ENCODE peak calls at places on chromosomes 12 and 14, in eight cellular contexts. W, C, U, N, T, X, Q and I are unnamed samples.

GRCh38 chr12:55707841-55708694 is at the start of gene ITGA7:
- DNase-seq in W (peak), C (no peak), T (peak), Q (peak), X (peak), U (no peak), N (peak), I (peak)

GRCh38 chr12:122563361-122563760 is 36.3 kb downstream of the KNTC1 start:
- DNase-seq in N (no peak), U (no peak), X (no peak), Q (no peak), C (no peak), W (no peak), T (no peak), I (no peak)

GRCh38 chr14:68574906-68575305 is 218.0 kb downstream of the ZFP36L1 start:
- DNase-seq in N (no peak), W (no peak), U (peak), X (no peak), T (peak), Q (no peak), C (no peak), I (no peak)

GRCh38 chr12:39173689-39174088 is 268.3 kb upstream of the CPNE8 start:
- DNase-seq in X (no peak), C (no peak), W (no peak), T (no peak), N (no peak), U (no peak), Q (no peak), I (no peak)

GRCh38 chr12:45730842-45731336 is 1.4 kb downstream of the ARID2 start:
- DNase-seq in Q (no peak), C (no peak), N (no peak), T (peak), U (peak), W (no peak), X (peak), I (no peak)

GRCh38 chr14:105867961-105868599 is 341.7 kb downstream of the TMEM121 start:
- DNase-seq in T (no peak), C (no peak), W (peak), N (no peak), X (no peak), Q (no peak), U (no peak), I (no peak)

GRCh38 chr14:45426685-45427282 is 173.8 kb upstream of the MIS18BP1 start:
- DNase-seq in C (no peak), X (no peak), W (no peak), T (peak), Q (no peak), N (no peak), U (peak), I (peak)

GRCh38 chr12:51926064-51926632 is 18.8 kb downstream of the ACVRL1 start:
- DNase-seq in Q (no peak), U (no peak), C (no peak), W (no peak), X (peak), N (no peak), T (no peak), I (no peak)

GRCh38 chr12:6450091-6450868 is 1.6 kb upstream of the TAPBPL start:
- DNase-seq in T (peak), W (no peak), C (no peak), Q (no peak), U (no peak), N (no peak), X (no peak), I (peak)

GRCh38 chr14:55316528-55316927 is 45.3 kb downstream of the FBXO34 start:
- DNase-seq in U (no peak), N (no peak), C (no peak), W (no peak), X (no peak), Q (no peak), T (no peak), I (no peak)

GRCh38 chr12:54891717-54892478 is 37.6 kb downstream of the MUCL1 start:
- DNase-seq in C (no peak), T (no peak), X (no peak), Q (peak), U (no peak), N (no peak), W (no peak), I (no peak)

GRCh38 chr12:45721374-45721773 is 8.1 kb upstream of the ARID2 start:
- DNase-seq in W (no peak), U (no peak), Q (no peak), T (no peak), C (no peak), N (no peak), X (no peak), I (no peak)

GRCh38 chr12:79125358-79125757 is 260.8 kb downstream of the SYT1 start:
- DNase-seq in C (no peak), U (no peak), W (no peak), X (no peak), T (no peak), N (no peak), Q (no peak), I (no peak)

GRCh38 chr12:10372534-10372931 is 17.3 kb downstream of the KLRK1 start:
- DNase-seq in Q (no peak), C (no peak), T (no peak), X (no peak), W (no peak), N (no peak), U (no peak), I (no peak)

GRCh38 chr12:87136330-87136976 is 880.3 kb upstream of the MGAT4C start:
- DNase-seq in C (no peak), W (no peak), T (peak), X (no peak), N (no peak), Q (no peak), U (peak), I (no peak)

GRCh38 chr14:74962493-74962892 is 7.1 kb upstream of the PGF start:
- DNase-seq in C (no peak), W (no peak), N (no peak), T (no peak), U (no peak), Q (no peak), X (no peak), I (no peak)

GRCh38 chr12:1326258-1326657 is 268.1 kb downstream of the FBXL14 start:
- DNase-seq in N (no peak), W (no peak), U (no peak), C (no peak), X (no peak), T (no peak), Q (no peak), I (no peak)

GRCh38 chr14:63707216-63707615 is 20.6 kb downstream of the SGPP1 start:
- DNase-seq in T (no peak), C (no peak), N (no peak), W (no peak), U (no peak), X (no peak), Q (no peak), I (no peak)

GRCh38 chr12:57268264-57268663 is 17.3 kb upstream of the STAC3 start:
- DNase-seq in W (no peak), X (no peak), N (no peak), Q (no peak), U (no peak), C (no peak), T (peak), I (no peak)

GRCh38 chr14:89366580-89367448 is 50.2 kb downstream of the FOXN3 start:
- DNase-seq in U (no peak), W (no peak), Q (no peak), T (no peak), C (no peak), X (no peak), N (no peak), I (no peak)

GRCh38 chr14:104104006-104104901 is 18.8 kb downstream of the ASPG start:
- DNase-seq in Q (no peak), W (no peak), X (no peak), U (no peak), T (no peak), C (no peak), N (peak), I (no peak)

GRCh38 chr12:39946361-39946948 is 159.4 kb downstream of the SLC2A13 start:
- DNase-seq in X (no peak), N (no peak), W (no peak), Q (no peak), U (no peak), T (no peak), C (no peak), I (no peak)

GRCh38 chr14:101557811-101558738 is 3.2 kb upstream of the DIO3 start:
- DNase-seq in T (no peak), N (no peak), W (no peak), U (no peak), Q (no peak), C (no peak), X (no peak), I (no peak)

GRCh38 chr14:91753501-91754128 is 21.7 kb upstream of the CATSPERB start:
- DNase-seq in C (no peak), T (peak), W (no peak), X (no peak), N (no peak), Q (no peak), U (peak), I (no peak)

GRCh38 chr12:7349418-7349817 is 45.5 kb downstream of the ACSM4 start:
- DNase-seq in X (no peak), Q (no peak), U (no peak), W (no peak), C (no peak), T (no peak), N (no peak), I (no peak)

GRCh38 chr12:44717612-44718011 is 158.5 kb downstream of the NELL2 start:
- DNase-seq in W (no peak), N (no peak), Q (no peak), U (no peak), T (no peak), C (no peak), X (no peak), I (no peak)

GRCh38 chr12:110338754-110339153 is 57.7 kb downstream of the ATP2A2 start:
- DNase-seq in Q (no peak), U (no peak), W (no peak), X (no peak), C (no peak), T (no peak), N (no peak), I (no peak)

GRCh38 chr12:124233846-124234620 is 60.9 kb upstream of the RFLNA start:
- DNase-seq in C (no peak), Q (no peak), U (peak), X (no peak), W (no peak), N (no peak), T (peak), I (no peak)

GRCh38 chr14:74647834-74648361 is 35.9 kb upstream of the LTBP2 start:
- DNase-seq in C (no peak), W (no peak), X (no peak), Q (no peak), U (no peak), N (no peak), T (peak), I (no peak)

GRCh38 chr14:67551940-67552339 is 18.9 kb downstream of the PLEKHH1 start:
- DNase-seq in N (no peak), C (no peak), U (no peak), X (no peak), T (no peak), W (no peak), Q (no peak), I (no peak)

GRCh38 chr14:75995372-75996041 is 9.9 kb downstream of the IFT43 start:
- DNase-seq in T (peak), Q (no peak), C (peak), N (no peak), X (no peak), U (peak), W (no peak), I (no peak)

GRCh38 chr12:28780096-28780495 is 369.0 kb upstream of the FAR2 start:
- DNase-seq in X (no peak), T (peak), U (peak), W (no peak), C (no peak), N (no peak), Q (no peak), I (no peak)

GRCh38 chr12:16158018-16158417 is 119.5 kb downstream of the SLC15A5 start:
- DNase-seq in W (no peak), N (no peak), Q (no peak), T (no peak), U (no peak), C (no peak), X (no peak), I (no peak)

GRCh38 chr12:107435072-107435471 is 250.5 kb upstream of the PWP1 start:
- DNase-seq in X (no peak), C (no peak), N (no peak), T (no peak), U (no peak), Q (no peak), W (no peak), I (no peak)

GRCh38 chr12:104673294-104674062 is 216.7 kb downstream of the CHST11 start:
- DNase-seq in C (no peak), X (no peak), T (peak), U (peak), W (no peak), Q (no peak), N (no peak), I (no peak)

GRCh38 chr14:77212933-77213656 is 31.5 kb downstream of the TMEM63C start:
- DNase-seq in X (peak), T (peak), Q (peak), U (no peak), C (no peak), N (peak), W (no peak), I (peak)

GRCh38 chr14:101241807-101242278 is 319.5 kb upstream of the DIO3 start:
- DNase-seq in T (no peak), X (no peak), W (no peak), N (no peak), U (no peak), C (no peak), Q (no peak), I (no peak)

GRCh38 chr12:112803620-112804279 is 12.2 kb downstream of the RPH3A start:
- DNase-seq in C (no peak), X (no peak), W (no peak), Q (no peak), T (no peak), N (no peak), U (no peak), I (no peak)

GRCh38 chr12:111035578-111036301 is 115.4 kb upstream of the MYL2 start:
- DNase-seq in W (no peak), U (no peak), C (no peak), T (peak), N (peak), Q (no peak), X (peak), I (no peak)

DNA sequence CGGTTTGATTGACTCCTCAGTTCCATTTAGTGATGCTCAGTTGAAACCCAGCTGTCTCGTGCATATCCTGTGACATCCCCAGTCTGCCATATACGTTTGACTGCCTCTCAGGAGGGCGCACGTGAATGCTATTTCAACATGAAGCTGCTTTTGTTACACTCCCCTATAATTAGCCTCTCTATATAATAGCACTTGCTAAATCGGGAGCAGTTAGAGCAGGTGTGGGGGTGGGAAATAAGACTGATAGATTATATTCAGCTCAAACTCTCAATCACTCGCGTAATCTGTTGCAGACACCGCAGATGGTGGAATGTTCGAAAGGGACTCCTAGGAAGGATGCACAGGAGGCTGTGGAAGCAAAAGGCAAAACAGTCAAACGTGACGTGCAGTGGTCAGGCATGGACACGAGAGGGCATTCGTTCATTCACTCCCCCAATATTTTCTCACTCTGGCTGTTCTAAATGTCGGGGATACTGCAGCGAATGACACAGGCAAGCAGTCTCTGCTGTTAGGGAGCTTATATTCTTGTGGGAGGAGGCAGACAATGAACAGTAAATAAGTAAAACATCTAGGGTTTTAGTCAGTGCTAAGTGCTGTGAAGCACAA is 29.8 kb downstream of the KCNA1 start:
- DNase-seq in X (no peak), U (no peak), T (peak), W (no peak), Q (no peak), N (no peak), C (no peak), I (peak)
- TF ChIP-seq CTCF in X (no peak), U (peak), T (no peak), W (no peak), Q (no peak), N (no peak), C (no peak), I (no peak)

GRCh38 chr12:14239350-14239934 is 126.0 kb upstream of the ATF7IP start:
- DNase-seq in U (peak), X (no peak), C (no peak), W (peak), T (peak), Q (no peak), N (peak), I (no peak)
- TF ChIP-seq CTCF in U (peak), X (no peak), C (no peak), W (peak), T (no peak), Q (no peak), N (no peak), I (no peak)

GRCh38 chr12:118370601-118371000 is 2.1 kb downstream of the TAOK3 start:
- DNase-seq in Q (no peak), N (no peak), U (no peak), C (no peak), T (no peak), W (no peak), X (no peak), I (no peak)

GRCh38 chr12:118373628-118374027 is 921 bp upstream of the TAOK3 start:
- DNase-seq in C (no peak), Q (no peak), W (no peak), U (no peak), T (no peak), N (no peak), X (no peak), I (no peak)

GRCh38 chr12:118374126-118374725 is 1.5 kb upstream of the TAOK3 start:
- DNase-seq in X (no peak), N (no peak), W (no peak), Q (no peak), C (no peak), U (no peak), T (no peak), I (no peak)

GRCh38 chr12:118372541-118373495 is at the start of gene TAOK3:
- DNase-seq in N (peak), C (peak), X (peak), T (peak), W (peak), Q (peak), U (peak), I (peak)

GRCh38 chr12:118371354-118372282 is 1.1 kb downstream of the TAOK3 start:
- DNase-seq in Q (no peak), U (peak), W (no peak), X (peak), N (peak), T (peak), C (no peak), I (no peak)
- TF ChIP-seq CTCF in Q (no peak), U (no peak), W (no peak), X (no peak), N (no peak), T (no peak), C (no peak), I (no peak)

GRCh38 chr14:93736378-93737014 is 51.8 kb downstream of the PRIMA1 start:
- DNase-seq in Q (no peak), W (no peak), N (no peak), C (no peak), X (peak), T (no peak), U (no peak), I (no peak)
- TF ChIP-seq CTCF in Q (no peak), W (peak), N (peak), C (peak), X (peak), T (no peak), U (peak), I (peak)

GRCh38 chr14:56899829-56900228 is 89.5 kb upstream of the OTX2 start:
- DNase-seq in X (no peak), C (no peak), T (no peak), U (no peak), W (no peak), N (no peak), Q (no peak), I (no peak)
- TF ChIP-seq CTCF in X (no peak), C (no peak), T (no peak), U (no peak), W (no peak), N (no peak), Q (no peak), I (no peak)

DNA sequence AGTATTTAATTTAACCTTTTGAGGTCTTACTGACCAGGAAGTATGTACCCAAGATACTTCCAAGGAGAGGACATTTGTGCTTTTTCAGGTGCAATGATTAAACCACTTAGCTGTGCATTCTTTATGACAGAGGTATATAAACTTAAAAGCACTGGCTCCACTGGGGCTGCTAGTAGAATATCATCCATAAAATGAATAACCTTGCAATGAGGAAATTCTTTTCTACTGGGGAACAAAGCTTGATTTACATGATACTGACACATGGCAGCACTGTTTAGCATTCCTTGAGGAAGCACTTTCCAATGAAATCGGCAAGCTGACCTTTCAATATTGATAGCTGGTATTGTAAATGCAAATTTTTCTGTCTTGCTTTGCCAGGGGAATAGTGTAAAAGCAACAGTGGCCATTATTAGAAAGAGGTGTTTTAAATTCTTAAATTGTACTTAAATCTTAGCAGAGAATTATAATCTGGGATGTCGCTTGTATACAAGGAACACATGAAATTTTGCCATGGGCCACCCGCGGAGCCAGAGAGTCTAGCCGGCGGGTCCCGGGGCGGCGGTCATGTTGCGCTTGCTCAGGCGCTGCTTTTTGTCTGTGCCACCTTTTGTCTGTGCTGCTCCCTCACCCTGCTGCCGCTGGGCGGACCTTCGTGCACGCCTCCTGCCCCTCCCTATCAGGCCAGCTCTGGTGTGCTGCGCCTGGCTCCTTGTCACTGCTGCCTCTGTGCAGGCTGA is 20.9 kb upstream of the BLTP3B start:
- DNase-seq in Q (peak), T (peak), U (peak), X (peak), N (peak), C (peak), W (peak), I (peak)
- TF ChIP-seq CTCF in Q (no peak), T (no peak), U (peak), X (no peak), N (no peak), C (peak), W (peak), I (no peak)

GRCh38 chr12:59425798-59426197 is 170.0 kb upstream of the SLC16A7 start:
- DNase-seq in T (peak), U (peak), Q (no peak), C (no peak), W (no peak), X (no peak), N (no peak), I (no peak)

GRCh38 chr12:59432057-59432456 is 163.8 kb upstream of the SLC16A7 start:
- DNase-seq in Q (no peak), N (no peak), T (no peak), U (no peak), X (no peak), C (no peak), W (no peak), I (no peak)

GRCh38 chr12:59429766-59430165 is 166.1 kb upstream of the SLC16A7 start:
- DNase-seq in T (peak), C (no peak), X (no peak), U (peak), Q (no peak), N (no peak), W (no peak), I (no peak)

GRCh38 chr12:59431266-59431665 is 164.6 kb upstream of the SLC16A7 start:
- DNase-seq in N (no peak), C (no peak), U (peak), W (no peak), X (no peak), Q (no peak), T (peak), I (no peak)
- TF ChIP-seq CTCF in N (no peak), C (no peak), U (peak), W (peak), X (no peak), Q (no peak), T (no peak), I (peak)

DNA sequence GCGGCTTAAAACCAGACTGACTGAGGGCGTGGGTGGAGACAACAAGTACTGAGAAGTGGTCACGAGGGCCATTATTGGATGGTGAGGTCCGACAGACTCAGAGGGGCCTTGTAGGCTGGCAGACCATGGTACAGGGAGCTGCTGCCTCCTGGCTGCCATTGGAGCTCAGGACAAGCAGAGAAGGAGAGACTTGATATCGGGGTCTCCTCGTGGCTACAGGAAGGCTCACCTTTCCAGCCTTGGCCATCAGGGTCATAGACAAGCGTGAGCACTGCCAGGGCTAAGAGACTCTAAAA is 54.2 kb downstream of the FBRSL1 start:
- DNase-seq in T (no peak), W (no peak), N (no peak), U (no peak), C (no peak), X (no peak), Q (no peak), I (no peak)
- TF ChIP-seq CTCF in T (no peak), W (no peak), N (no peak), U (no peak), C (no peak), X (no peak), Q (no peak), I (no peak)